ENCODE peak calls at places on chromosomes 6 and 20, in eight cellular contexts. P is GM23248, G is IMR-90, T is neural progenitor cell, I is mammary epithelial cell, F is GM12878, J is K562, U is PC-3. S is an unnamed sample.

GRCh38 chr6:118680452-118681095 is 29.2 kb upstream of the CEP85L start:
- DNase-seq in P (no peak), G (no peak), T (no peak), I (no peak), F (no peak), J (no peak), U (no peak), S (no peak)

GRCh38 chr20:4637081-4637797 is 84.5 kb upstream of the PRND start:
- DNase-seq in P (peak; percentile 65), G (peak; percentile 6), T (peak; percentile 8), I (peak; percentile 62), F (no peak), J (no peak), U (peak; percentile 10), S (peak; percentile 44)

GRCh38 chr20:47995661-47996060 is 210.4 kb upstream of the SULF2 start:
- DNase-seq in P (no peak), G (no peak), T (no peak), I (no peak), F (no peak), J (no peak), U (no peak), S (no peak)

GRCh38 chr6:108800510-108800909 is 47.7 kb upstream of the ARMC2 start:
- DNase-seq in P (peak; percentile 67), G (peak; percentile 15), T (no peak), I (no peak), F (no peak), J (no peak), U (no peak), S (peak; percentile 20)

GRCh38 chr6:130765181-130765727 is 62.0 kb upstream of the SMLR1 start:
- DNase-seq in P (no peak), G (no peak), T (no peak), I (no peak), F (no peak), J (no peak), U (no peak), S (no peak)

GRCh38 chr6:15264902-15265761 is 19.3 kb downstream of the JARID2 start:
- DNase-seq in P (peak; percentile 74), G (peak; percentile 79), T (peak; percentile 77), I (no peak), F (no peak), J (peak; percentile 59), U (no peak), S (peak; percentile 66)

GRCh38 chr6:3569817-3570216 is 113.0 kb upstream of the SLC22A23 start:
- DNase-seq in P (no peak), G (no peak), T (no peak), I (no peak), F (no peak), J (no peak), U (no peak), S (no peak)

GRCh38 chr6:170096803-170097504 is 193.9 kb downstream of the DLL1 start:
- DNase-seq in P (no peak), G (no peak), T (no peak), I (no peak), F (no peak), J (no peak), U (no peak), S (no peak)

GRCh38 chr6:100175814-100176275 is 181.8 kb upstream of the MCHR2 start:
- DNase-seq in P (peak; percentile 92), G (peak; percentile 95), T (no peak), I (peak; percentile 52), F (no peak), J (no peak), U (peak; percentile 93), S (peak; percentile 95)

GRCh38 chr6:103327079-103327478 is 1532.6 kb downstream of the HACE1 start:
- DNase-seq in P (no peak), G (no peak), T (peak; percentile 34), I (no peak), F (no peak), J (no peak), U (no peak), S (no peak)

GRCh38 chr6:143174516-143174915 is 113.8 kb downstream of the AIG1 start:
- DNase-seq in P (no peak), G (no peak), T (no peak), I (no peak), F (no peak), J (no peak), U (no peak), S (no peak)

GRCh38 chr6:95544517-95545225 is 32.7 kb upstream of the MANEA start:
- DNase-seq in P (no peak), G (no peak), T (no peak), I (no peak), F (no peak), J (no peak), U (no peak), S (no peak)

GRCh38 chr6:127299522-127300240 is 33.0 kb downstream of the RNF146 start:
- DNase-seq in P (peak; percentile 66), G (peak; percentile 28), T (no peak), I (no peak), F (no peak), J (no peak), U (peak; percentile 6), S (no peak)

GRCh38 chr20:56443654-56444540 is 24.5 kb upstream of the RTF2 start:
- DNase-seq in P (no peak), G (peak; percentile 90), T (no peak), I (no peak), F (no peak), J (no peak), U (no peak), S (peak; percentile 32)

GRCh38 chr6:168890306-168890995 is 363.2 kb downstream of the THBS2 start:
- DNase-seq in P (no peak), G (no peak), T (no peak), I (no peak), F (no peak), J (no peak), U (no peak), S (no peak)

GRCh38 chr6:147279423-147279822 is 75.2 kb downstream of the STXBP5 start:
- DNase-seq in P (peak; percentile 43), G (peak; percentile 50), T (no peak), I (no peak), F (no peak), J (no peak), U (no peak), S (peak; percentile 57)

GRCh38 chr6:82030761-82031160 is 216.8 kb downstream of the IBTK start:
- DNase-seq in P (no peak), G (no peak), T (no peak), I (peak; percentile 22), F (no peak), J (no peak), U (no peak), S (no peak)

GRCh38 chr20:53887973-53888372 is 182.4 kb downstream of the BCAS1 start:
- DNase-seq in P (no peak), G (no peak), T (no peak), I (no peak), F (no peak), J (no peak), U (no peak), S (no peak)

DNA sequence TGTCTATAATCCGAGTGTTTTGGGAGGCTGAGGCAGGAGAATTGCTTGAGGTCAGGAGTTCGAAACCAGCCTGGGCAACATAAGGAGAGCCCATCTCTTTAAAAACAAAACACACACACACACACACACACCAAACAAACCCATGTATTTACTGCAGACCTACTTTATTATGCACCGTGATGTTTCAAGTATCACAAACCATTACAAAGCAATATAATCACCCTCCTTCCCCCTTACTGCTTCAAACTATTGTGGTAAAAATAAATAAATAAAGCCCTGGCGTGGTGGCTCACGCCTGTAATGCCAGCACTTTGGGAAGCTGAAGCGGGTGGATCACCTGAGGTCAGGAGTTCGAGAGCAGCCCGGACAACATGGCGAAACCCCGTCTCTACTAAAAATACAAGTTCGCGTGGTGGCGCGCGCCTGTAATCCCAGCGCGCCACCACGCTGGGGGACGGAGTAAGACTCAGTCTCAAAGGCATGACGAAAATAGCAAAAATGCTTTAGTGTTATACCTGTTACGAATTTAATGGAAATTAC is 1.5 kb downstream of the TBCC start:
- DNase-seq in P (peak; percentile 68), G (no peak), T (no peak), I (no peak), F (no peak), J (no peak), U (peak; percentile 29), S (no peak)
- H3K27ac ChIP-seq in P (peak overlapping the region; percentile 88), G (peak overlapping the region; percentile 88), T (no peak overlapping the region), I (no peak overlapping the region), F (no peak overlapping the region), J (peak overlapping the region; percentile 92), U (no peak overlapping the region), S (peak overlapping the region; percentile 93)

DNA sequence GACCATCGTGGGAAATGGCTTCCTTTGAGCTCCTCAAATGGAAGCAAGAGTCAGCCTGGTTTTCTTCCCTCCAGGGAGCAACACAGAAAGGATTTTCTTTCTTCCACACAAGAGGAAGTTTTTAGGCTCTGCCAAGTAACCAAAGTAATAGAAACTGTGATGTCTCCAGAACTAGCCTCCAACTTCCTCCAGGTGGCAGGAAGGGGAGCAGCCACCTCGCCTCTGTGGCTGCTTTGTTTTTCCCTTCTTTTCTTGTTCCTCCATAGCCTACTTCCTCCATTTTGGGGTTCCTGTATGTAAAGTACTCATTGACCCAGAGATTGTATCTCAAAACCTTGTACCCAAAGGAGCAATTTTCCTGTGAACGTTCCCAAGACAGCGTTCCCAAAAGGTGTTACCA is 32.7 kb upstream of the CCR6 start:
- DNase-seq in P (no peak), G (no peak), T (no peak), I (no peak), F (no peak), J (no peak), U (no peak), S (no peak)
- H3K4me3 ChIP-seq in P (no peak overlapping the region), G (no peak overlapping the region), T (no peak overlapping the region), I (no peak overlapping the region), F (no peak overlapping the region), J (no peak overlapping the region), U (no peak overlapping the region), S (no peak overlapping the region)

DNA sequence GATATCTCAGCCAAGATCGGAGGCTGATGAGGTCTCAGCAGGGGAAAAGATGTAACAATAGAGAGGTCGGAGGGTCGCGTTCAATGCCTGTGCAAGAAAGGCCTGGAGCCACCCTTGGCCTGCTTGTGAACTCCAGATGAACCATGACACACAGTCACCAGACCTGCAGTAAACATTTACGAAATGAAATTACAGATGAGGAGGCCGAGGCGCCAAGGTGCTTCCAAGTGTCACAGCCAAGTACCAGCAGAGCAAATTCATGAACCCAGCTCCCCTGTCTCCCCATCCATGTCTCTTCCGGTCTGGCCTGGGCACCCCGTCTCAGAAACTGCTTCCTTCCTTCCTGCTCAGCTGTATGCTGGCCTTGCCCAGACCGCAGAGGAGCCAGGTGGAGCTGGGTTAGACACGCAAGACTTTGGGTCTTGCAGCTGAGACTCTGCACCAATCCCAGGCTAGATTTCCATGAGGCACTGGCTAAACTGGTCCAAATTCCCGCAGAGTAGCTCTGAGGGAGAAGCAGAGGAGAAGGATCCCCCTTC is 48.1 kb downstream of the CHMP4B start:
- DNase-seq in P (no peak), G (no peak), T (no peak), I (no peak), F (no peak), J (no peak), U (no peak), S (no peak)
- H3K9ac ChIP-seq in P (no peak overlapping the region), G (no peak overlapping the region), T (no peak overlapping the region), I (no peak overlapping the region), F (no peak overlapping the region), J (no peak overlapping the region), U (no peak overlapping the region), S (no peak overlapping the region)

DNA sequence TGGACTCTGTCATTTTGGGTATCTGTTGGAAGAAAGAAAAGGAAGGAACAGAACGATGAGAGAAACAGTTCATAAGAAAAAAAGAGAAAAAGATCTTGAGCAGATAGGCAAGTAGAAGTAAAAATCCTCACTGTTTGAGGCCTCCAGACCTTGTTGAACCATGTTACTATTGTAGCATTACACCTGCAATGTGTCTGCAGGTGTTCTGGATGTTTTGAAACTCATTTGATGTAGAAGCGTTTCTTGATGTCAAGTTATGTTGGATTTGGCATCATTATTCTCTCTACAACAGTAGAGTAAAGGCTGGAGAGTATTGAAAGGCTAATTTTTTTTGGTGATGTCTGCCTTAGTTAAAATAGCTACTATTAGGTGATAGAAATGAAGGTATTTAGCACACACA is 108.7 kb downstream of the CARMIL1 start:
- DNase-seq in P (no peak), G (no peak), T (no peak), I (no peak), F (no peak), J (no peak), U (no peak), S (no peak)
- H3K27ac ChIP-seq in P (no peak overlapping the region), G (no peak overlapping the region), T (no peak overlapping the region), I (no peak overlapping the region), F (peak overlapping the region; percentile 45), J (no peak overlapping the region), U (no peak overlapping the region), S (no peak overlapping the region)